ENCODE peak calls at places on chromosomes 2 and 18, in eight cellular contexts. P is hypothalamus, Q is colonic mucosa, A is aorta, X is KG1, Z is HFFc6, B is HepG2, L is RWPE1. D is an unnamed sample.

GRCh38 chr2:202278036-202278760 is 12.6 kb downstream of the NOP58 start:
- DNase-seq in P (no peak), Q (no peak), A (no peak), X (no peak), Z (peak; percentile 62), B (peak; percentile 29), L (peak; percentile 72), D (no peak)

GRCh38 chr2:857081-857480 is 93.6 kb upstream of the SNTG2 start:
- DNase-seq in P (no peak), Q (no peak), A (no peak), X (no peak), Z (no peak), B (no peak), L (no peak), D (no peak)

GRCh38 chr2:3440486-3440885 is 61.0 kb downstream of the TRAPPC12 start:
- DNase-seq in P (no peak), Q (no peak), A (no peak), X (no peak), Z (no peak), B (no peak), L (no peak), D (no peak)

GRCh38 chr2:188808921-188809320 is 165.3 kb upstream of the COL3A1 start:
- DNase-seq in P (no peak), Q (no peak), A (no peak), X (no peak), Z (peak; percentile 89), B (no peak), L (no peak), D (no peak)

GRCh38 chr18:49655266-49656097 is 93.6 kb downstream of the LIPG start:
- DNase-seq in P (no peak), Q (no peak), A (no peak), X (no peak), Z (no peak), B (no peak), L (no peak), D (no peak)

GRCh38 chr2:238512247-238512867 is 85.6 kb downstream of the ASB1 start:
- DNase-seq in P (no peak), Q (no peak), A (no peak), X (no peak), Z (no peak), B (no peak), L (no peak), D (no peak)

GRCh38 chr2:231568098-231568784 is 24.4 kb upstream of the TEX44 start:
- DNase-seq in P (no peak), Q (no peak), A (no peak), X (no peak), Z (no peak), B (no peak), L (no peak), D (no peak)

GRCh38 chr2:69026026-69026425 is 13.0 kb downstream of the ANTXR1 start:
- DNase-seq in P (no peak), Q (peak; percentile 68), A (no peak), X (peak; percentile 23), Z (peak; percentile 28), B (peak; percentile 78), L (no peak), D (no peak)

GRCh38 chr18:77086034-77086433 is 46.5 kb downstream of the MBP start:
- DNase-seq in P (no peak), Q (no peak), A (no peak), X (no peak), Z (peak; percentile 79), B (no peak), L (peak; percentile 93), D (no peak)

GRCh38 chr2:120594856-120595685 is 140.6 kb upstream of the GLI2 start:
- DNase-seq in P (no peak), Q (peak; percentile 35), A (no peak), X (no peak), Z (no peak), B (no peak), L (peak; percentile 75), D (peak; percentile 56)

GRCh38 chr2:51085679-51086078 is 53.7 kb upstream of the NRXN1 start:
- DNase-seq in P (no peak), Q (no peak), A (no peak), X (no peak), Z (no peak), B (no peak), L (no peak), D (no peak)

GRCh38 chr2:109218087-109218791 is 89.2 kb downstream of the SH3RF3 start:
- DNase-seq in P (no peak), Q (no peak), A (no peak), X (no peak), Z (no peak), B (peak; percentile 78), L (no peak), D (no peak)

GRCh38 chr2:39942970-39943369 is 163.9 kb upstream of the THUMPD2 start:
- DNase-seq in P (no peak), Q (no peak), A (no peak), X (no peak), Z (peak; percentile 38), B (no peak), L (no peak), D (no peak)

GRCh38 chr2:28137221-28137620 is 246.7 kb downstream of the BABAM2 start:
- DNase-seq in P (no peak), Q (no peak), A (no peak), X (no peak), Z (peak; percentile 64), B (no peak), L (no peak), D (no peak)

GRCh38 chr2:186309901-186310300 is 176.2 kb upstream of the ZC3H15 start:
- DNase-seq in P (no peak), Q (no peak), A (no peak), X (no peak), Z (no peak), B (no peak), L (no peak), D (no peak)

GRCh38 chr2:18949871-18950597 is 360.7 kb upstream of the NT5C1B start:
- DNase-seq in P (no peak), Q (no peak), A (no peak), X (no peak), Z (peak; percentile 95), B (no peak), L (no peak), D (no peak)

GRCh38 chr2:226740039-226740648 is 59.5 kb downstream of the IRS1 start:
- DNase-seq in P (no peak), Q (no peak), A (no peak), X (no peak), Z (no peak), B (peak; percentile 49), L (no peak), D (no peak)

GRCh38 chr2:21812766-21813165 is 689.0 kb downstream of the TDRD15 start:
- DNase-seq in P (no peak), Q (no peak), A (no peak), X (no peak), Z (no peak), B (no peak), L (no peak), D (no peak)

GRCh38 chr2:68662466-68662865 is 19.1 kb downstream of the PROKR1 start:
- DNase-seq in P (no peak), Q (no peak), A (no peak), X (no peak), Z (no peak), B (no peak), L (no peak), D (no peak)

GRCh38 chr18:63099848-63100625 is 219.5 kb downstream of the BCL2 start:
- DNase-seq in P (no peak), Q (peak; percentile 75), A (no peak), X (peak; percentile 66), Z (no peak), B (no peak), L (no peak), D (no peak)

D was measured in H54.